ENCODE peak calls at places on chromosomes 3 and 15, in nine cellular contexts. Y is aorta; W is left lung; P is OCI-LY7; Q is GM23338; A is CD8-positive, alpha-beta T cell; O is transverse colon; T is tibial artery; J is AG09309. C is an unnamed sample.

GRCh38 chr3:189108032-189108431 is 63.7 kb upstream of the TPRG1 start:
- DNase-seq in J (no peak), P (no peak), Q (no peak), A (no peak), T (no peak), W (no peak), O (no peak), Y (no peak), C (no peak)

GRCh38 chr3:116483135-116483534 is 37.8 kb upstream of the LSAMP start:
- DNase-seq in J (no peak), A (no peak), Y (no peak), O (no peak), P (no peak), W (no peak), T (no peak), Q (no peak), C (no peak)

GRCh38 chr15:79769081-79769481 is 127.7 kb downstream of the MTHFS start:
- DNase-seq in A (no peak), W (no peak), Q (peak), P (peak), J (no peak), O (no peak), Y (no peak), T (no peak), C (peak)

GRCh38 chr3:169665264-169666078 is 2.0 kb upstream of the MECOM start:
- DNase-seq in T (no peak), P (no peak), O (no peak), J (no peak), A (no peak), W (no peak), Y (no peak), Q (peak), C (no peak)

GRCh38 chr3:8438507-8439079 is 63.0 kb upstream of the LMCD1 start:
- DNase-seq in Q (no peak), P (no peak), A (no peak), W (no peak), T (no peak), O (no peak), J (no peak), Y (no peak), C (no peak)

GRCh38 chr3:143263844-143264243 is 144.3 kb downstream of the CHST2 start:
- DNase-seq in J (no peak), Y (no peak), P (no peak), O (no peak), Q (no peak), W (no peak), T (no peak), A (no peak), C (peak)

GRCh38 chr15:96535148-96535547 is 204.6 kb downstream of the NR2F2 start:
- DNase-seq in W (no peak), O (no peak), A (no peak), Y (no peak), P (no peak), Q (no peak), T (no peak), J (no peak), C (no peak)

GRCh38 chr3:123499316-123499715 is 50.4 kb upstream of the ADCY5 start:
- DNase-seq in J (peak), T (no peak), Q (no peak), Y (no peak), A (no peak), P (no peak), W (no peak), O (no peak), C (no peak)

GRCh38 chr15:28963711-28964081 is 77.9 kb downstream of the APBA2 start:
- DNase-seq in Y (no peak), A (no peak), O (no peak), Q (no peak), T (no peak), W (no peak), J (no peak), P (no peak), C (peak)

GRCh38 chr15:22895465-22896190 is 57.2 kb downstream of the NIPA2 start:
- DNase-seq in P (no peak), J (no peak), A (no peak), Y (peak), T (no peak), W (no peak), O (peak), Q (no peak), C (peak)

GRCh38 chr15:80660114-80660513 is 35.0 kb upstream of the ABHD17C start:
- DNase-seq in P (no peak), J (no peak), Y (no peak), Q (peak), T (no peak), A (no peak), W (no peak), O (peak), C (no peak)

GRCh38 chr3:128060473-128061381 is 8.5 kb downstream of the SEC61A1 start:
- DNase-seq in Q (no peak), O (no peak), T (no peak), A (no peak), W (no peak), J (peak), Y (no peak), P (no peak), C (no peak)

GRCh38 chr3:113092746-113093145 is 102.0 kb downstream of the GTPBP8 start:
- DNase-seq in W (no peak), O (no peak), T (no peak), Q (no peak), A (no peak), Y (no peak), J (no peak), P (no peak), C (no peak)

GRCh38 chr3:24192004-24192403 is 246.9 kb downstream of the NR1D2 start:
- DNase-seq in O (no peak), T (no peak), W (no peak), J (no peak), P (no peak), A (no peak), Q (no peak), Y (no peak), C (no peak)
- H3K4me3 ChIP-seq in O (no peak), T (no peak), W (no peak), J (no peak), P (no peak), A (no peak), Q (no peak), Y (no peak), C (no peak)

DNA sequence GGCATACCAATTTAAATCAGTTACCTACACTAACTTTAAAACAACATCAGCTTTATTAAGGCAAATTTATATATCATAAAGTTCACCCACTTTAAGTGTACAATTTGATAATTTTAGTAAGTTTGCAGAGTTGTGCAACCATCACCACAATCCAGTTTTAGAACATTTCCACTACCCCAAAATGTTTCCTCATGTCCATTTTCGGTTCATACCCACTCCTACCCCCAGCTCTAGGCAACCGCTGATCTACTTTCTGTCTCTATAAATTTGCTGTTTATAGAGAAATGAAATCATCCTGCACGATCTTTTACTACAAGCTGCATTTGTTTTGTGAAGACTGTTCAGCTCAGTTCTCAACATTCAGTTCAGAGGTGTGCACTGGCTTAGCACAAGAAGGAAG is 31.5 kb upstream of the FAM81A start:
- DNase-seq in Y (no peak), T (no peak), A (no peak), P (peak), Q (no peak), J (no peak), W (no peak), O (no peak), C (peak)
- H3K4me3 ChIP-seq in Y (no peak), T (no peak), A (no peak), P (peak), Q (no peak), J (no peak), W (no peak), O (no peak), C (no peak)

GRCh38 chr3:139677341-139678155 is at the start of gene NMNAT3:
- DNase-seq in W (peak), P (peak), A (peak), Y (peak), T (peak), Q (peak), O (peak), J (no peak), C (peak)
- H3K4me3 ChIP-seq in W (peak), P (peak), A (peak), Y (peak), T (peak), Q (peak), O (peak), J (peak), C (peak)

GRCh38 chr15:56608993-56609392 is 124.3 kb downstream of the ZNF280D start:
- DNase-seq in A (no peak), O (no peak), T (no peak), P (peak), J (no peak), Q (no peak), Y (no peak), W (no peak), C (peak)
- H3K4me3 ChIP-seq in A (no peak), O (no peak), T (no peak), P (peak), J (no peak), Q (no peak), Y (no peak), W (no peak), C (no peak)